ENCODE peak calls at places on chromosomes 7 and 10, in eight cellular contexts. One of them, this sample, is unnamed.

GRCh38 chr7:99137418-99138180 is 6.3 kb downstream of the SMURF1 start:
- DNase-seq in AG09319: no peak
- DNase-seq in NCI-H1092: no peak
- DNase-seq in AG08395: peak
- DNase-seq in M059J: no peak
- DNase-seq in right atrium auricular region: no peak
- DNase-seq in hypothalamus: peak
- DNase-seq in activated T-helper 1 cell treated with Interleukin-2 at 50 U/mL for 16 hours: no peak
- DNase-seq in this sample: no peak

GRCh38 chr10:113132651-113133088 is 182.6 kb downstream of the TCF7L2 start:
- DNase-seq in AG09319: peak
- DNase-seq in NCI-H1092: no peak
- DNase-seq in AG08395: peak
- DNase-seq in M059J: no peak
- DNase-seq in right atrium auricular region: no peak
- DNase-seq in hypothalamus: no peak
- DNase-seq in activated T-helper 1 cell treated with Interleukin-2 at 50 U/mL for 16 hours: no peak
- DNase-seq in this sample: no peak

GRCh38 chr10:127302343-127302742 is 106.0 kb upstream of the INSYN2A start:
- DNase-seq in AG09319: no peak
- DNase-seq in NCI-H1092: no peak
- DNase-seq in AG08395: no peak
- DNase-seq in M059J: no peak
- DNase-seq in right atrium auricular region: no peak
- DNase-seq in hypothalamus: no peak
- DNase-seq in activated T-helper 1 cell treated with Interleukin-2 at 50 U/mL for 16 hours: no peak
- DNase-seq in this sample: peak

GRCh38 chr7:26348987-26349809 is 57.5 kb downstream of the SNX10 start:
- DNase-seq in AG09319: no peak
- DNase-seq in NCI-H1092: peak
- DNase-seq in AG08395: no peak
- DNase-seq in M059J: peak
- DNase-seq in right atrium auricular region: no peak
- DNase-seq in hypothalamus: no peak
- DNase-seq in activated T-helper 1 cell treated with Interleukin-2 at 50 U/mL for 16 hours: no peak
- DNase-seq in this sample: peak

GRCh38 chr10:132836832-132837540 is 51.0 kb upstream of the NKX6-2 start:
- DNase-seq in AG09319: no peak
- DNase-seq in NCI-H1092: no peak
- DNase-seq in AG08395: peak
- DNase-seq in M059J: peak
- DNase-seq in right atrium auricular region: no peak
- DNase-seq in hypothalamus: peak
- DNase-seq in activated T-helper 1 cell treated with Interleukin-2 at 50 U/mL for 16 hours: no peak
- DNase-seq in this sample: no peak

GRCh38 chr7:154640266-154640865 is 362.6 kb downstream of the PAXIP1 start:
- DNase-seq in AG09319: no peak
- DNase-seq in NCI-H1092: peak
- DNase-seq in AG08395: no peak
- DNase-seq in M059J: peak
- DNase-seq in right atrium auricular region: no peak
- DNase-seq in hypothalamus: peak
- DNase-seq in activated T-helper 1 cell treated with Interleukin-2 at 50 U/mL for 16 hours: no peak
- DNase-seq in this sample: no peak

GRCh38 chr10:132575320-132576201 is 38.0 kb downstream of the INPP5A start:
- DNase-seq in AG09319: peak
- DNase-seq in NCI-H1092: no peak
- DNase-seq in AG08395: no peak
- DNase-seq in M059J: peak
- DNase-seq in right atrium auricular region: peak
- DNase-seq in hypothalamus: peak
- DNase-seq in activated T-helper 1 cell treated with Interleukin-2 at 50 U/mL for 16 hours: no peak
- DNase-seq in this sample: no peak

GRCh38 chr7:131625817-131626372 is 69.5 kb upstream of the PODXL start:
- DNase-seq in AG09319: no peak
- DNase-seq in NCI-H1092: no peak
- DNase-seq in AG08395: peak
- DNase-seq in M059J: peak
- DNase-seq in right atrium auricular region: peak
- DNase-seq in hypothalamus: no peak
- DNase-seq in activated T-helper 1 cell treated with Interleukin-2 at 50 U/mL for 16 hours: no peak
- DNase-seq in this sample: no peak

GRCh38 chr10:24367688-24368087 is 158.8 kb downstream of the KIAA1217 start:
- DNase-seq in AG09319: no peak
- DNase-seq in NCI-H1092: no peak
- DNase-seq in AG08395: no peak
- DNase-seq in M059J: no peak
- DNase-seq in right atrium auricular region: no peak
- DNase-seq in hypothalamus: no peak
- DNase-seq in activated T-helper 1 cell treated with Interleukin-2 at 50 U/mL for 16 hours: no peak
- DNase-seq in this sample: no peak

GRCh38 chr7:144835166-144835611 is 664 bp downstream of the TPK1 start:
- DNase-seq in AG09319: no peak
- DNase-seq in NCI-H1092: peak
- DNase-seq in AG08395: peak
- DNase-seq in M059J: peak
- DNase-seq in right atrium auricular region: no peak
- DNase-seq in hypothalamus: peak
- DNase-seq in activated T-helper 1 cell treated with Interleukin-2 at 50 U/mL for 16 hours: no peak
- DNase-seq in this sample: peak

This sample was measured in NCI-H526.